ENCODE peak calls at places on chromosomes 13 and 19, in four cellular contexts. D is HepG2, S is heart left ventricle, Y is body of pancreas. M is an unnamed sample.

GRCh38 chr19:23762884-23763711 is 4.4 kb upstream of the ZNF681 start:
- DNase-seq in D (no peak), S (peak), Y (peak), M (no peak)

GRCh38 chr19:10474962-10475451 is 28.1 kb downstream of the KEAP1 start:
- DNase-seq in D (no peak), S (no peak), Y (no peak), M (no peak)

GRCh38 chr19:11381535-11382369 is 2.4 kb downstream of the EPOR start:
- DNase-seq in D (no peak), S (peak), Y (peak), M (peak)

GRCh38 chr13:23696610-23697009 is 126.4 kb downstream of the TNFRSF19 start:
- DNase-seq in D (no peak), S (no peak), Y (no peak), M (no peak)

GRCh38 chr13:111908981-111909380 is 158.0 kb upstream of the SOX1 start:
- DNase-seq in D (no peak), S (no peak), Y (no peak), M (no peak)

GRCh38 chr13:94233401-94233800 is 246.1 kb downstream of the DCT start:
- DNase-seq in D (no peak), S (peak), Y (no peak), M (peak)

GRCh38 chr13:106619688-106620555 is 52.0 kb upstream of the ARGLU1 start:
- DNase-seq in D (peak), S (peak), Y (peak), M (peak)

GRCh38 chr13:22210134-22210930 is 539.5 kb downstream of the FGF9 start:
- DNase-seq in D (no peak), S (no peak), Y (no peak), M (no peak)

GRCh38 chr19:33616346-33616745 is 5.4 kb upstream of the CHST8 start:
- DNase-seq in D (no peak), S (no peak), Y (no peak), M (no peak)

GRCh38 chr13:97225533-97225932 is 3.4 kb downstream of the MBNL2 start:
- DNase-seq in D (no peak), S (no peak), Y (no peak), M (no peak)

GRCh38 chr13:60220072-60220471 is 56.3 kb upstream of the DIAPH3 start:
- DNase-seq in D (no peak), S (no peak), Y (no peak), M (no peak)

GRCh38 chr13:105979586-105979985 is 555.9 kb downstream of the EFNB2 start:
- DNase-seq in D (no peak), S (no peak), Y (peak), M (no peak)

GRCh38 chr19:41702208-41702651 is 6.2 kb upstream of the CEACAM5 start:
- DNase-seq in D (no peak), S (no peak), Y (no peak), M (peak)

GRCh38 chr13:44649118-44649455 is 73.0 kb upstream of the TSC22D1 start:
- DNase-seq in D (no peak), S (no peak), Y (no peak), M (no peak)

GRCh38 chr13:99071666-99072065 is 93.8 kb upstream of the DOCK9 start:
- DNase-seq in D (no peak), S (no peak), Y (no peak), M (no peak)

GRCh38 chr13:98930014-98930625 is 47.7 kb downstream of the DOCK9 start:
- DNase-seq in D (no peak), S (no peak), Y (no peak), M (no peak)

GRCh38 chr19:18562086-18562485 is 4.4 kb downstream of the KXD1 start:
- DNase-seq in D (no peak), S (peak), Y (no peak), M (no peak)

GRCh38 chr19:14786421-14786851 is 8.1 kb upstream of the ADGRE2 start:
- DNase-seq in D (no peak), S (no peak), Y (no peak), M (peak)

GRCh38 chr19:18292460-18292809 is 11.0 kb upstream of the JUND start:
- DNase-seq in D (no peak), S (no peak), Y (no peak), M (no peak)

GRCh38 chr19:49084206-49085019 is 838 bp upstream of the SNRNP70 start:
- DNase-seq in D (no peak), S (no peak), Y (peak), M (no peak)

GRCh38 chr19:5492813-5493409 is 37.7 kb downstream of the ZNRF4 start:
- DNase-seq in D (no peak), S (no peak), Y (no peak), M (no peak)

GRCh38 chr13:72726721-72727416 is 560 bp downstream of the MZT1 start:
- DNase-seq in D (peak), S (peak), Y (peak), M (peak)

GRCh38 chr19:17572640-17573039 is 17.2 kb downstream of the COLGALT1 start:
- DNase-seq in D (no peak), S (no peak), Y (no peak), M (no peak)

GRCh38 chr19:16441661-16442071 is 30.1 kb downstream of the EPS15L1 start:
- DNase-seq in D (no peak), S (no peak), Y (no peak), M (peak)

GRCh38 chr19:4518345-4519171 is at the start of gene PLIN4:
- DNase-seq in D (peak), S (peak), Y (peak), M (peak)

GRCh38 chr13:33251131-33251629 is 34.4 kb downstream of the STARD13 start:
- DNase-seq in D (no peak), S (peak), Y (no peak), M (peak)

GRCh38 chr19:9865732-9866627 is 30.9 kb downstream of the PIN1 start:
- DNase-seq in D (no peak), S (no peak), Y (no peak), M (no peak)

GRCh38 chr13:108957369-108958012 is 328.1 kb downstream of the MYO16 start:
- DNase-seq in D (no peak), S (no peak), Y (no peak), M (peak)

GRCh38 chr13:28564030-28564429 is 69.1 kb upstream of the FLT1 start:
- DNase-seq in D (no peak), S (no peak), Y (no peak), M (no peak)

GRCh38 chr19:50368649-50369570 is 3.5 kb upstream of the NAPSA start:
- DNase-seq in D (peak), S (peak), Y (peak), M (peak)

GRCh38 chr13:74136089-74136658 is 2.0 kb upstream of the KLF12 start:
- DNase-seq in D (no peak), S (peak), Y (peak), M (peak)

GRCh38 chr19:18883530-18884304 is 12.2 kb downstream of the CERS1 start:
- DNase-seq in D (no peak), S (no peak), Y (no peak), M (no peak)

GRCh38 chr13:109869312-109870237 is 83.2 kb upstream of the IRS2 start:
- DNase-seq in D (no peak), S (peak), Y (peak), M (no peak)

GRCh38 chr19:18392417-18392816 is 5.0 kb downstream of the LRRC25 start:
- DNase-seq in D (no peak), S (peak), Y (peak), M (peak)

GRCh38 chr19:2166741-2167738 is 3.3 kb downstream of the DOT1L start:
- DNase-seq in D (peak), S (peak), Y (peak), M (peak)

GRCh38 chr19:2578911-2579677 is 103.2 kb downstream of the GADD45B start:
- DNase-seq in D (peak), S (peak), Y (peak), M (peak)

GRCh38 chr13:47233734-47234133 is 336.9 kb upstream of the HTR2A start:
- DNase-seq in D (no peak), S (no peak), Y (no peak), M (no peak)

GRCh38 chr13:35465345-35465744 is 11.1 kb downstream of the MAB21L1 start:
- DNase-seq in D (no peak), S (no peak), Y (no peak), M (no peak)

GRCh38 chr13:35470671-35471465 is 5.6 kb downstream of the MAB21L1 start:
- DNase-seq in D (no peak), S (peak), Y (no peak), M (no peak)

GRCh38 chr13:35471466-35472307 is 4.8 kb downstream of the MAB21L1 start:
- DNase-seq in D (no peak), S (no peak), Y (no peak), M (no peak)

GRCh38 chr13:35469781-35470380 is 6.6 kb downstream of the MAB21L1 start:
- DNase-seq in D (no peak), S (no peak), Y (no peak), M (no peak)

DNA sequence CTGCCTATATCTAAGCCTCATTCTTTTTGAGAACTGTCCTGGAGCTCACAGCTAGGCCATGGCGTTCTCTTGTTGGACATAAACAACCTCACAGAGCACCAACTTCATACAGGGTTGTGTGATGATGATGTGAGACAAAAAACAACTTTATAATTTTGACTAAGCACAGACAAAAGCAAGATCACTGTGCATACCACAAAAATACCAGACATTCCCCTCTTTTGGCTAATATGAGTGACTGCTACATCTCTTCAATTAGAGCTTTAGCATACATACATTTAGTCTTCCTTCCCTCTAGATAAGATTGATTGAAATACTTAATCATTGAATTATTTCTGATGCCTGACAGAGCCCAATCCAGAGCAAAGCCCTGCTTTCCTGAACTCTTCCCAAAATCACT is 8.3 kb downstream of the MAB21L1 start:
- DNase-seq in D (no peak), S (no peak), Y (no peak), M (no peak)
- TF ChIP-seq POLR2A in D (no peak), S (no peak), Y (no peak), M (no peak)

GRCh38 chr13:51451467-51452390 is 1.1 kb downstream of the INTS6 start:
- DNase-seq in D (peak), S (peak), Y (peak), M (no peak)
- TF ChIP-seq POLR2A in D (no peak), S (no peak), Y (peak), M (no peak)

GRCh38 chr19:58519355-58520256 is at the start of gene ZBTB45:
- DNase-seq in D (peak), S (peak), Y (peak), M (peak)

GRCh38 chr19:58519087-58519354 is 589 bp downstream of the ZBTB45 start:
- DNase-seq in D (peak), S (peak), Y (peak), M (peak)

GRCh38 chr19:58520257-58520599 is 618 bp upstream of the ZBTB45 start:
- DNase-seq in D (no peak), S (no peak), Y (no peak), M (no peak)

GRCh38 chr19:58516964-58517833 is 2.4 kb downstream of the ZBTB45 start:
- DNase-seq in D (no peak), S (no peak), Y (no peak), M (no peak)

DNA sequence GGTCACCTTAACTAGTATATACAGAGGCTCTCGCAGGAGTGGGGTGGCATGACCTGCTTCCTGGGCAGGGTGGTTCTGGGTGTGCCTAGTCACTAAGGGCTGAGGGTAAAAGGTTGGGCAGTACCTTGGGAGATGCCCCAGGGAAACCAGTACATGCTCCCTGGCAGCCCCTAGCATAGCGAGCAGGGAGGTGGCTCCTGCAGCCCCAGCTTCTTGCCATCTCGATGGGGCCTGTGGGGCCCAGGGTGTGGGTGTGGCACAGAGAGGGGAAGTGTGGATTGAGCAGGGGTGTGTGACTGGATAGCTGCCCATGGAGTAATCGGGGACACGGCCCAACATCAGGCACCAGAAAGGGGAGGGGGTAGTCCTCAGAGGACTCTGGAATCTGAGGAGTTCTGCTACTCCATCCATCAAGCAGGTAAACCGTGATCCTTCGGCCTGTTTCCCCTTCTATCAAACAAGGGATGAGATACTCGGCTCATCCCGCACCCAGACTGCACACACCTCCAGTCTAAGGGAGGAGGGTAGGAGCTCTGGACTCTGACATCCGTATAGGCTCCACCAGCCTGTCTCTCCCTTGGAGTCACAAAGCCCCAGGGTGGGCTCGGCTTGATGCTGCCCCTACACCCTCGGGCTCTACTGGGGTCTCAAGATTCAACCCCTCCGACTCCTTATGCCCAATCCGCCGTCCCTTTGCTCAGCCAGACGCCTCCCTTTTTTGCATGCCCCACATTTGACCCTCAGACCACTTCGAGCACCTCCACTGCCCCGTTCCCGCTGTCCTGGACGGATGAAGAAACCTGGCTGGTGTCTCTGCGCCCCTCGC is 1.1 kb downstream of the ZBTB45 start:
- DNase-seq in D (no peak), S (no peak), Y (no peak), M (no peak)
- TF ChIP-seq POLR2A in D (no peak), S (no peak), Y (no peak), M (no peak)

GRCh38 chr13:113410472-113411201 is 42.7 kb downstream of the ADPRHL1 start:
- DNase-seq in D (peak), S (peak), Y (no peak), M (peak)
- TF ChIP-seq POLR2A in D (no peak), S (no peak), Y (no peak), M (peak)

GRCh38 chr13:49693877-49694276 is 2.6 kb upstream of the EBPL start:
- DNase-seq in D (no peak), S (no peak), Y (no peak), M (no peak)
- TF ChIP-seq POLR2A in D (no peak), S (no peak), Y (no peak), M (no peak)

DNA sequence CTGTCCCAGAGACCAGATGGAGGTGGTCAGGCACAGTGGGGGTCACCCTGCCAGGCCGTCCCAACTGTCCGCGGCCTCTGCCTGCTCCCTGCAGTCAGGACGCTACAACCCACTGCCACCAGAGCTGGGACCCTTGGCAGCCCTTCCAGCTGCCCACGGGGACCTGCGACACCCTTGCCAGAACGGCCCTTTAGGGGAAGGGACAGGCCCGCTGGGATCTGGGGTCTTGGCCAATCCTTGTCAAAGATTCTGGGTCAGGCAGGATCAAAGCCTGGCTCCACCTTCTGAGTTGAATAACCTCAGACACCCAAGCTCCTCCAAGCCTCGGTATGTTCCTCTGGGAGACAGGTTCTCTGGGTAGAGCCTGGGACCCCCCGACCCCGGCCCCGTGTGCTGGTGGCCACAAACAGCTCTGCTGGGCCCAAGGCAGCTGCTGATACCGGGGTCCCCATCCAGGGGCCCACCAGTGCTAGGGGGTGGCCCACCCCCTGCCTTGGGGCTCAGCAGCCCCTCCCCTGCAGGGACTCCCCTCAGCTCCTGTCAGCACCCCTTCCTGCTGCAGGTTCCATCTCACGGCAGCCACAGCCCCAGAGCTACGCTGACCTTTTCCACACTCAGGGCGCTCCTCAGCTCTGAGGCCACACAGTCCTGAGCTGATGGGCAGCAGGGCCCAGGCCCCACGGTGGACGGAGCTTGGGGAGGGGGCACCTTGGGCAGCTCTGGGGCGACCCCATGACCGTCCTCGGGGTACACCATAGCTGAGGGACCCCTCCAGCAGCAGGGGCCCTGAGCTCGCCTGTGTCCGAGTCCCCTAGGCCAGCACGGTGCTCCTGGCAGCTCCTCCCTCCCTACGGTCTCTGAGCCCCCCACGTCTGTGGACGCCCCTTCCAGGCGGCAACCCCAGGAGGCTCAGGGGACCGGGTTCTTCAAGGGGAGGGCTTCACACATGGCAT is 18.4 kb downstream of the SBNO2 start:
- DNase-seq in D (no peak), S (peak), Y (no peak), M (no peak)
- TF ChIP-seq POLR2A in D (no peak), S (no peak), Y (no peak), M (no peak)

DNA sequence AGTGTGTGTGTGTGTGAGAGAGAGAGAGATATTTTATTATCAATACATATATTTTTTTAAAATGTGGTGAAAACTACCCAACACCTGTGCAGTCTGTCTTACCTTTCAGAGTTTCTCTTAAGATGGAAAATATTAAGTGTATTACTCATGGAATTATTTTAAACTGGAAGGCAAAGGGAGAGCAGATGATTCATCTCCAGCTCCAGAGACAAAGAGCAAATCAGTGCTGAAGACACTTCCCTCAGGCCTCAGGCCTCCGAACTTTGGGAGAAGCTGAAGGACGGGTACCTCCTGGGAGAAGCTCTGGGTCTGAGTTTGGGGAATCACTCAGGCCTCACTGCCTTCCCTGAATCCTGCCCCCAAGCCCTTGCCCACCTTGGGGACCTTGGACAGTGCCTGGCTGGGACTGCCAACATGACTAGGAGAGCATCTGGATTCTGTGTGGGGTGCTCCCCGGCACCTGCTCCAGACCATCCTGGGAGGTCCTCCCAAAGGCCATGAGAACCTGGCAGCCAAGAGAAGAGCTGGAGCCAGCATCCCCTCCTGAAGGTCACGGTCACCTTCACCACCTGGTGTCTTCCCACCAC is 170.4 kb upstream of the UBL3 start:
- DNase-seq in D (no peak), S (no peak), Y (no peak), M (peak)
- TF ChIP-seq POLR2A in D (no peak), S (no peak), Y (no peak), M (no peak)

DNA sequence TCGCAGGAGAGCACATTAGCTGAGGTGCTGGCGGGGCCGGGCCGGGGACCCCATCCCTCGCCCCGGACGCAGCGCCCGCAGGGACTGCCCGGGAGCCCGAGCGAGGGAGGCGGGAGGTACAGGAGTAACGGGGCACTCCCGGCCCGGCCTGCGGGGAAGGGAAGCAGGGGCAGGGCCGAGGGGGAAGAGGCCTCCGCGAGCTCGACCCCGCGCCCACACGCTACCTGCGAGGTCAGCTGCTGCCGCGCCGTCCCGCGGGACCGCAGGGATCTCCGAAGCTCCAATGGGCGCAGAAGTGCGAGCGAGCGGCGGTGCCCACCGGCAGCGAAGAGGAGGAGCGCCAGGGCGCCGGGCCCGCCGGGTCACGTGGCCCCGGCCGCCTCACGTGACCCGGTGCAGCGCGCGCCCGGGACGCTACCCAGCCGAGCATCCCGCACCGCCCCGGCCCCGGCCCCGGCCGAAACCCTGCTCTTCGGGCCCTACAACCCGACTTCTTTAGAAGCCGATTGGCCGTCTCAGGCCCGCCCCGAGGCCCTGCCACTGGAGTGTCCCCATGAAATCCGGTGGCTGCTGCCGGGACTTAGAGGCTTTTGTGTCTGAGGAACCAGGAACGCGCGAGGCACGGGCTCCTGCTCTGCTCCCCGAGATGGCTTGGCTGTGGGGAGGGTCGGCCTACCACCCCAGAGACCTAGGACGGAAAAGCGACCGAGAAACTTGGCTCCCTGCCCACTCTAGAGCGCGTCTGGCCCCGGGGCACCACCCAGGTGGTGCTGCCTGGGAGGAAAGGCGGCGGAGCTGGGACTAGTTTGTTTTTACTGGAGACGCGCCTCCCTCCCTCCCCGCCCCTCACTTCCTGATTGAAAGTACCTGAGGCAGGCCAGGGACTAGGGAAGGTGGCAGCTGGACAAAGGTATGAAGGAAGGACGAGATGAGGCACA is at the start of gene RCBTB1:
- DNase-seq in D (peak), S (peak), Y (peak), M (peak)
- TF ChIP-seq POLR2A in D (peak), S (no peak), Y (peak), M (peak)

GRCh38 chr13:62123409-62123808 is 707.8 kb upstream of the PCDH20 start:
- DNase-seq in D (no peak), S (no peak), Y (no peak), M (no peak)
- TF ChIP-seq POLR2A in D (no peak), S (no peak), Y (no peak), M (no peak)